ENCODE peak calls at places on chromosomes 4 and X, in six cellular contexts. K, B, T, O, J and U are unnamed samples.

GRCh38 chr4:2817701-2818350 is 24.9 kb downstream of the SH3BP2 start:
- DNase-seq in K (peak), B (no peak), T (no peak), O (peak), J (no peak), U (no peak)

GRCh38 chr4:143667461-143667860 is 33.0 kb downstream of the FREM3 start:
- DNase-seq in K (no peak), B (no peak), T (peak), O (peak), J (no peak), U (no peak)

GRCh38 chr4:151537726-151538125 is 128.8 kb downstream of the FHIP1A start:
- DNase-seq in K (no peak), B (no peak), T (peak), O (no peak), J (no peak), U (no peak)

GRCh38 chrX:19291086-19291485 is 52.6 kb upstream of the PDHA1 start:
- DNase-seq in K (peak), B (no peak), T (no peak), O (no peak), J (no peak), U (no peak)

GRCh38 chr4:89204624-89205023 is 93.3 kb downstream of the TIGD2 start:
- DNase-seq in K (no peak), B (no peak), T (peak), O (no peak), J (no peak), U (no peak)

GRCh38 chr4:181987392-181987791 is 255.8 kb upstream of the TENM3 start:
- DNase-seq in K (no peak), B (peak), T (no peak), O (no peak), J (no peak), U (no peak)

GRCh38 chr4:3756343-3757059 is 9.7 kb upstream of the ADRA2C start:
- DNase-seq in K (peak), B (no peak), T (no peak), O (no peak), J (no peak), U (no peak)

GRCh38 chr4:15077969-15078368 is 75.7 kb downstream of the CPEB2 start:
- DNase-seq in K (no peak), B (no peak), T (peak), O (no peak), J (no peak), U (no peak)

GRCh38 chrX:153064061-153064460 is 7.8 kb downstream of the PNMA3 start:
- DNase-seq in K (no peak), B (peak), T (no peak), O (no peak), J (no peak), U (no peak)

GRCh38 chrX:38236901-38237615 is 16.4 kb upstream of the SRPX start:
- DNase-seq in K (no peak), B (no peak), T (no peak), O (no peak), J (no peak), U (no peak)

GRCh38 chrX:68307767-68308166 is 125.5 kb downstream of the OPHN1 start:
- DNase-seq in K (no peak), B (no peak), T (peak), O (no peak), J (no peak), U (no peak)

GRCh38 chr4:7744131-7744804 is 195.4 kb downstream of the AFAP1 start:
- DNase-seq in K (no peak), B (peak), T (no peak), O (peak), J (no peak), U (no peak)

GRCh38 chr4:66465111-66465510 is 794.8 kb upstream of the EPHA5 start:
- DNase-seq in K (no peak), B (no peak), T (peak), O (no peak), J (no peak), U (no peak)

GRCh38 chr4:108635070-108635655 is 14.8 kb downstream of the RPL34 start:
- DNase-seq in K (no peak), B (no peak), T (no peak), O (no peak), J (no peak), U (no peak)

GRCh38 chr4:29082684-29083083 is 1637.5 kb upstream of the PCDH7 start:
- DNase-seq in K (no peak), B (no peak), T (no peak), O (no peak), J (no peak), U (no peak)

GRCh38 chr4:3851211-3851610 is 85.0 kb downstream of the ADRA2C start:
- DNase-seq in K (peak), B (no peak), T (no peak), O (no peak), J (no peak), U (no peak)

GRCh38 chrX:74445099-74445498 is 23.8 kb downstream of the SLC16A2 start:
- DNase-seq in K (no peak), B (no peak), T (no peak), O (no peak), J (no peak), U (no peak)

GRCh38 chrX:119541188-119541587 is 24.0 kb downstream of the STEEP1 start:
- DNase-seq in K (peak), B (no peak), T (peak), O (no peak), J (no peak), U (no peak)

GRCh38 chr4:111562811-111563210 is 582.4 kb upstream of the FAM241A start:
- DNase-seq in K (no peak), B (no peak), T (no peak), O (no peak), J (no peak), U (no peak)

GRCh38 chrX:43224496-43224895 is 431.6 kb upstream of the MAOA start:
- DNase-seq in K (no peak), B (no peak), T (no peak), O (no peak), J (no peak), U (no peak)

GRCh38 chr4:9762823-9763475 is 18.5 kb upstream of the DRD5 start:
- DNase-seq in K (peak), B (peak), T (peak), O (peak), J (no peak), U (no peak)
- TF ChIP-seq CTCF in K (peak), B (peak), T (peak), O (peak), J (peak), U (peak)

GRCh38 chrX:24253469-24253868 is 60.4 kb downstream of the SUPT20HL2 start:
- DNase-seq in K (no peak), B (peak), T (no peak), O (no peak), J (no peak), U (no peak)
- TF ChIP-seq CTCF in K (no peak), B (no peak), T (no peak), O (no peak), J (no peak), U (no peak)

GRCh38 chr4:16582526-16582925 is 315.9 kb downstream of the LDB2 start:
- DNase-seq in K (peak), B (no peak), T (no peak), O (no peak), J (no peak), U (no peak)
- TF ChIP-seq CTCF in K (peak), B (no peak), T (peak), O (no peak), J (no peak), U (peak)

GRCh38 chr4:139018971-139019758 is 3.6 kb downstream of the NOCT start:
- DNase-seq in K (no peak), B (no peak), T (peak), O (no peak), J (no peak), U (no peak)

GRCh38 chr4:139015269-139015947 is at the start of gene NOCT:
- DNase-seq in K (peak), B (peak), T (peak), O (peak), J (peak), U (peak)

GRCh38 chr4:139015948-139016451 is 419 bp downstream of the NOCT start:
- DNase-seq in K (no peak), B (peak), T (peak), O (peak), J (no peak), U (no peak)

GRCh38 chr4:139018501-139018900 is 2.9 kb downstream of the NOCT start:
- DNase-seq in K (no peak), B (no peak), T (no peak), O (no peak), J (no peak), U (no peak)

DNA sequence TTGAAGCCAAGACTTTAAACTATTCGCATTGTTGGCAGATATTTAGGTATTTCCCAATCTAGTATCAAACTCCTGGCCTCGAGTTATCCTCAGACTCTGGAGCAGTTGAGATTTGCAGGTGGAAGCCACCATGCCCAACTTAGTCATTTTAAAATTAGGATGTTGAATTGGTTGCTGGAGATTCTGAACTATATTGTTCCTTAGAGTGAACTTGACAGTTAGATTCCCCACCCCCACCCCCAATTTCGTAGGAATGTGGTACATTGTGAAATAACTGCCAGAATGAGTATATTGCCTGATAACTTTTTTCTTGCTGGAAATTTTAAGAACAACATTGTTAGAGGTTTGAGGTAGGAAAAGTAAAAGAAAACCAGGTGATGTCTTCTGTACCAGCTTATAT is 2.3 kb downstream of the NOCT start:
- DNase-seq in K (no peak), B (no peak), T (peak), O (no peak), J (no peak), U (no peak)
- TF ChIP-seq CTCF in K (no peak), B (no peak), T (no peak), O (no peak), J (no peak), U (no peak)